ENCODE peak calls at places on chromosome 19, in seven cellular contexts. One of them, this sample, is unnamed.

GRCh38 chr19:45994456-45994988 is 745 bp upstream of the CCDC61 start:
- DNase-seq in tibial artery: no peak
- DNase-seq in body of pancreas: no peak
- DNase-seq in upper lobe of right lung: no peak
- DNase-seq in heart left ventricle: no peak
- DNase-seq in effector memory CD4-positive, alpha-beta T cell: no peak
- DNase-seq in adrenal gland: no peak
- DNase-seq in this sample: no peak

GRCh38 chr19:11678504-11678903 is 60.2 kb downstream of the ZNF823 start:
- DNase-seq in tibial artery: no peak
- DNase-seq in body of pancreas: no peak
- DNase-seq in upper lobe of right lung: no peak
- DNase-seq in heart left ventricle: no peak
- DNase-seq in effector memory CD4-positive, alpha-beta T cell: no peak
- DNase-seq in adrenal gland: no peak
- DNase-seq in this sample: no peak

GRCh38 chr19:18160792-18161690 is 8.1 kb downstream of the PIK3R2 start:
- DNase-seq in tibial artery: peak; percentile 82
- DNase-seq in body of pancreas: peak; percentile 68
- DNase-seq in upper lobe of right lung: peak; percentile 89
- DNase-seq in heart left ventricle: peak; percentile 80
- DNase-seq in effector memory CD4-positive, alpha-beta T cell: peak; percentile 68
- DNase-seq in adrenal gland: peak; percentile 69
- DNase-seq in this sample: peak; percentile 33

GRCh38 chr19:56837892-56838679 is 2.4 kb downstream of the PEG3 start:
- DNase-seq in tibial artery: peak; percentile 89
- DNase-seq in body of pancreas: peak; percentile 87
- DNase-seq in upper lobe of right lung: peak; percentile 84
- DNase-seq in heart left ventricle: peak; percentile 71
- DNase-seq in effector memory CD4-positive, alpha-beta T cell: no peak
- DNase-seq in adrenal gland: peak; percentile 75
- DNase-seq in this sample: no peak

GRCh38 chr19:46478356-46478986 is 7.1 kb upstream of the PNMA8A start:
- DNase-seq in tibial artery: no peak
- DNase-seq in body of pancreas: no peak
- DNase-seq in upper lobe of right lung: no peak
- DNase-seq in heart left ventricle: no peak
- DNase-seq in effector memory CD4-positive, alpha-beta T cell: no peak
- DNase-seq in adrenal gland: no peak
- DNase-seq in this sample: no peak

GRCh38 chr19:34497112-34497805 is 15.7 kb downstream of the WTIP start:
- DNase-seq in tibial artery: no peak
- DNase-seq in body of pancreas: no peak
- DNase-seq in upper lobe of right lung: no peak
- DNase-seq in heart left ventricle: no peak
- DNase-seq in effector memory CD4-positive, alpha-beta T cell: no peak
- DNase-seq in adrenal gland: no peak
- DNase-seq in this sample: no peak

GRCh38 chr19:16830679-16831078 is 1.5 kb downstream of the SIN3B start:
- DNase-seq in tibial artery: no peak
- DNase-seq in body of pancreas: no peak
- DNase-seq in upper lobe of right lung: no peak
- DNase-seq in heart left ventricle: no peak
- DNase-seq in effector memory CD4-positive, alpha-beta T cell: no peak
- DNase-seq in adrenal gland: peak; percentile 23
- DNase-seq in this sample: no peak

GRCh38 chr19:30666301-30666803 is 294.2 kb downstream of the ZNF536 start:
- DNase-seq in tibial artery: no peak
- DNase-seq in body of pancreas: peak; percentile 56
- DNase-seq in upper lobe of right lung: no peak
- DNase-seq in heart left ventricle: no peak
- DNase-seq in effector memory CD4-positive, alpha-beta T cell: no peak
- DNase-seq in adrenal gland: peak; percentile 56
- DNase-seq in this sample: no peak

GRCh38 chr19:11699931-11700794 is 38.6 kb downstream of the ZNF823 start:
- DNase-seq in tibial artery: no peak
- DNase-seq in body of pancreas: peak; percentile 28
- DNase-seq in upper lobe of right lung: no peak
- DNase-seq in heart left ventricle: no peak
- DNase-seq in effector memory CD4-positive, alpha-beta T cell: no peak
- DNase-seq in adrenal gland: no peak
- DNase-seq in this sample: peak; percentile 6

DNA sequence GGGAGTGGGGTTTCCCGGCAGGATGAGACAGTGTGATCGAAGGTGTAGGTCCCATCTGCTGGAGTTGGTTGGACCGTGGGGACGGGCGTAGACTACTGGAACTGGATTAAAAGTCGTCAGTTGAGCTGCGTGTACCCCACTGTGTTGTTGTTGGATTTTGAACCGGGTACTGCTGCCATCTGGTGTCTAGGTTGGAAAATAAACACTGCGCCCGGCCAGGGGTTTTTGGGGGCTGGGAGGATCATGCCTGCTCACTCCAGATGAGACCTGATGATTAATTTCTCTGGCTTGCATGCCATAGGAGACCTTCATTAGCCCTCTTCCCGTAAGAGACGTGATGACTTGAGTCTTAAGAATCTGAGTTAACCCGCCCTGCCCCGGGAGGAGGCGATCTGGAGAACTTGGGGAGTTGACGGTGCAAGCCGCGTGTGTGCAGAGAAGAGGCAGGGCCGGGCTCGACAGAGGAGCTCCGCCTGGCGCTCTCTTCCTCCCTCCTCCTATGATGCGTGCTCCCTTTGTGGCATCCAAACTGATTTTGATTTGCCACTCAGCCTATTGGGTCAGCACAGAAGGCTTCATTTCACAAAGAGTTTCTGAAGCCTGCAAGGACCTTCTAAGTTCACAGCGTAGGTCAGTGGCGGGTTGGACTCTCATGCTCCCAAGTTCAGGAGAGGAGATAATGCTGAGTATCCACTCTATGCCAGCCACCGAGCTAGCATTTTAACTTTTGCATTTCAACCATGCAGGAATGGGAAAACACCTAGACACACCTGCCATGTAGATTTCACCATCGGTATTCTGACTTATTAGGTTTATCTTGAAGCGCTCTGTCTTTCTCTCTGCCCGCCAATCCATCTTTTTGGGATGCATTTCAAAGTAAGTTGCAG is 2.7 kb downstream of the UHRF1 start:
- DNase-seq in tibial artery: peak; percentile 84
- DNase-seq in body of pancreas: peak; percentile 56
- DNase-seq in upper lobe of right lung: no peak
- DNase-seq in heart left ventricle: no peak
- DNase-seq in effector memory CD4-positive, alpha-beta T cell: peak; percentile 56
- DNase-seq in adrenal gland: peak; percentile 78
- DNase-seq in this sample: peak; percentile 95
- H3K4me1 ChIP-seq in tibial artery: peaks cover 34% of the 10 kb centered on the region
- H3K4me1 ChIP-seq in body of pancreas: peaks cover 28% of the 10 kb centered on the region
- H3K4me1 ChIP-seq in upper lobe of right lung: peaks cover 26% of the 10 kb centered on the region
- H3K4me1 ChIP-seq in heart left ventricle: peaks cover 16% of the 10 kb centered on the region
- H3K4me1 ChIP-seq in effector memory CD4-positive, alpha-beta T cell: peaks cover 26% of the 10 kb centered on the region
- H3K4me1 ChIP-seq in adrenal gland: peaks cover 23% of the 10 kb centered on the region
- H3K4me1 ChIP-seq in this sample: peaks cover 60% of the 10 kb centered on the region

GRCh38 chr19:49014123-49014869 is 2.6 kb downstream of the LHB start:
- DNase-seq in tibial artery: no peak
- DNase-seq in body of pancreas: no peak
- DNase-seq in upper lobe of right lung: no peak
- DNase-seq in heart left ventricle: no peak
- DNase-seq in effector memory CD4-positive, alpha-beta T cell: no peak
- DNase-seq in adrenal gland: peak; percentile 68
- DNase-seq in this sample: no peak
- H3K36me3 ChIP-seq in tibial artery: peaks cover 42% of the 10 kb centered on the region
- H3K36me3 ChIP-seq in body of pancreas: no peaks in the 10 kb centered on the region
- H3K36me3 ChIP-seq in upper lobe of right lung: peaks cover 33% of the 10 kb centered on the region
- H3K36me3 ChIP-seq in heart left ventricle: peaks cover 67% of the 10 kb centered on the region
- H3K36me3 ChIP-seq in effector memory CD4-positive, alpha-beta T cell: peaks cover 21% of the 10 kb centered on the region
- H3K36me3 ChIP-seq in adrenal gland: no peaks in the 10 kb centered on the region
- H3K36me3 ChIP-seq in this sample: peaks cover 64% of the 10 kb centered on the region

GRCh38 chr19:39211731-39212376 is 7.8 kb upstream of the SYCN start:
- DNase-seq in tibial artery: no peak
- DNase-seq in body of pancreas: no peak
- DNase-seq in upper lobe of right lung: no peak
- DNase-seq in heart left ventricle: no peak
- DNase-seq in effector memory CD4-positive, alpha-beta T cell: no peak
- DNase-seq in adrenal gland: no peak
- DNase-seq in this sample: no peak
- H3K27ac ChIP-seq in tibial artery: no peak overlapping the region
- H3K27ac ChIP-seq in body of pancreas: no peak overlapping the region
- H3K27ac ChIP-seq in upper lobe of right lung: no peak overlapping the region
- H3K27ac ChIP-seq in heart left ventricle: no peak overlapping the region
- H3K27ac ChIP-seq in effector memory CD4-positive, alpha-beta T cell: no peak overlapping the region
- H3K27ac ChIP-seq in adrenal gland: no peak overlapping the region
- H3K27ac ChIP-seq in this sample: no peak overlapping the region

GRCh38 chr19:38684078-38684861 is 36.8 kb downstream of the ACTN4 start:
- DNase-seq in tibial artery: peak; percentile 94
- DNase-seq in body of pancreas: peak; percentile 64
- DNase-seq in upper lobe of right lung: peak; percentile 79
- DNase-seq in heart left ventricle: peak; percentile 79
- DNase-seq in effector memory CD4-positive, alpha-beta T cell: peak; percentile 49
- DNase-seq in adrenal gland: peak; percentile 90
- DNase-seq in this sample: peak; percentile 88
- H3K4me1 ChIP-seq in tibial artery: peaks cover 100% of the 10 kb centered on the region
- H3K4me1 ChIP-seq in body of pancreas: peaks cover 97% of the 10 kb centered on the region
- H3K4me1 ChIP-seq in upper lobe of right lung: peaks cover 93% of the 10 kb centered on the region
- H3K4me1 ChIP-seq in heart left ventricle: peaks cover 94% of the 10 kb centered on the region
- H3K4me1 ChIP-seq in effector memory CD4-positive, alpha-beta T cell: peaks cover 75% of the 10 kb centered on the region
- H3K4me1 ChIP-seq in adrenal gland: peaks cover 87% of the 10 kb centered on the region
- H3K4me1 ChIP-seq in this sample: peaks cover 78% of the 10 kb centered on the region

DNA sequence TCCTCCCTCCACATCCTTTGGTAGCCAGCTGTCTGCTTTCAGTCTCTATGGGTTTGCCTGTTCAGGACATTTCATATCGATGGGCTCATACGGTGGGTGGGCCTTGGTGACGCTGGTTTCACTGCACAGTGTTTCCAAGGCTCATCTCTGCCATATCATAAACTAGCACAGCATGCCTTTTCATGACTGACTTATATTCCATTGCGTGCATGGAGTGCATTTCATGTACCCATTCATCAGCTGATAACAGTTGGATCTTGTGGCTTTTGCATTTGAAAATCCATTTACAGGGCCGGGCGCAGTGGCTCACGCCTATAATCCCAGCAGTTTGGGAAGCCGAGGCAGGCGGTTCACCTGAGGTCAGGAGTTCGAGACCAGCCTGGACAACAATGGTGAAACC is 69.9 kb downstream of the TDRD12 start:
- DNase-seq in tibial artery: no peak
- DNase-seq in body of pancreas: no peak
- DNase-seq in upper lobe of right lung: no peak
- DNase-seq in heart left ventricle: no peak
- DNase-seq in effector memory CD4-positive, alpha-beta T cell: no peak
- DNase-seq in adrenal gland: no peak
- DNase-seq in this sample: no peak
- H3K36me3 ChIP-seq in tibial artery: no peaks in the 10 kb centered on the region
- H3K36me3 ChIP-seq in body of pancreas: no peaks in the 10 kb centered on the region
- H3K36me3 ChIP-seq in upper lobe of right lung: no peaks in the 10 kb centered on the region
- H3K36me3 ChIP-seq in heart left ventricle: no peaks in the 10 kb centered on the region
- H3K36me3 ChIP-seq in effector memory CD4-positive, alpha-beta T cell: no peaks in the 10 kb centered on the region
- H3K36me3 ChIP-seq in adrenal gland: no peaks in the 10 kb centered on the region
- H3K36me3 ChIP-seq in this sample: no peaks in the 10 kb centered on the region

GRCh38 chr19:48991011-48991609 is 2.0 kb downstream of the GYS1 start:
- DNase-seq in tibial artery: no peak
- DNase-seq in body of pancreas: no peak
- DNase-seq in upper lobe of right lung: no peak
- DNase-seq in heart left ventricle: no peak
- DNase-seq in effector memory CD4-positive, alpha-beta T cell: no peak
- DNase-seq in adrenal gland: no peak
- DNase-seq in this sample: no peak
- H3K27ac ChIP-seq in tibial artery: peak overlapping the region; percentile 98
- H3K27ac ChIP-seq in body of pancreas: no peak overlapping the region
- H3K27ac ChIP-seq in upper lobe of right lung: peak overlapping the region; percentile 95
- H3K27ac ChIP-seq in heart left ventricle: peak overlapping the region; percentile 98
- H3K27ac ChIP-seq in effector memory CD4-positive, alpha-beta T cell: no peak overlapping the region
- H3K27ac ChIP-seq in adrenal gland: peak overlapping the region; percentile 96
- H3K27ac ChIP-seq in this sample: no peak overlapping the region

GRCh38 chr19:1417681-1418493 is 10.5 kb downstream of the DAZAP1 start:
- DNase-seq in tibial artery: no peak
- DNase-seq in body of pancreas: no peak
- DNase-seq in upper lobe of right lung: no peak
- DNase-seq in heart left ventricle: no peak
- DNase-seq in effector memory CD4-positive, alpha-beta T cell: no peak
- DNase-seq in adrenal gland: no peak
- DNase-seq in this sample: no peak

GRCh38 chr19:1416014-1416841 is 8.8 kb downstream of the DAZAP1 start:
- DNase-seq in tibial artery: no peak
- DNase-seq in body of pancreas: no peak
- DNase-seq in upper lobe of right lung: no peak
- DNase-seq in heart left ventricle: no peak
- DNase-seq in effector memory CD4-positive, alpha-beta T cell: no peak
- DNase-seq in adrenal gland: peak; percentile 59
- DNase-seq in this sample: no peak

GRCh38 chr19:1418494-1418775 is 11.0 kb downstream of the DAZAP1 start:
- DNase-seq in tibial artery: no peak
- DNase-seq in body of pancreas: no peak
- DNase-seq in upper lobe of right lung: no peak
- DNase-seq in heart left ventricle: no peak
- DNase-seq in effector memory CD4-positive, alpha-beta T cell: no peak
- DNase-seq in adrenal gland: no peak
- DNase-seq in this sample: no peak

GRCh38 chr19:1418951-1419735 is 11.8 kb downstream of the DAZAP1 start:
- DNase-seq in tibial artery: no peak
- DNase-seq in body of pancreas: no peak
- DNase-seq in upper lobe of right lung: no peak
- DNase-seq in heart left ventricle: no peak
- DNase-seq in effector memory CD4-positive, alpha-beta T cell: no peak
- DNase-seq in adrenal gland: no peak
- DNase-seq in this sample: no peak

GRCh38 chr19:1417145-1417544 is 9.8 kb downstream of the DAZAP1 start:
- DNase-seq in tibial artery: no peak
- DNase-seq in body of pancreas: no peak
- DNase-seq in upper lobe of right lung: no peak
- DNase-seq in heart left ventricle: no peak
- DNase-seq in effector memory CD4-positive, alpha-beta T cell: no peak
- DNase-seq in adrenal gland: peak; percentile 79
- DNase-seq in this sample: no peak
- H3K4me1 ChIP-seq in tibial artery: peaks cover 45% of the 10 kb centered on the region
- H3K4me1 ChIP-seq in body of pancreas: peaks cover 70% of the 10 kb centered on the region
- H3K4me1 ChIP-seq in upper lobe of right lung: peaks cover 56% of the 10 kb centered on the region
- H3K4me1 ChIP-seq in heart left ventricle: peaks cover 63% of the 10 kb centered on the region
- H3K4me1 ChIP-seq in effector memory CD4-positive, alpha-beta T cell: peaks cover 27% of the 10 kb centered on the region
- H3K4me1 ChIP-seq in adrenal gland: peaks cover 59% of the 10 kb centered on the region
- H3K4me1 ChIP-seq in this sample: no peaks in the 10 kb centered on the region